ENCODE peak calls at places on chromosomes 3 and 15, in four cellular contexts. U, Z, E and T are unnamed samples.

GRCh38 chr3:10417849-10418248 is 87.5 kb downstream of the ATP2B2 start:
- DNase-seq in Z (no peak), E (no peak), U (no peak), T (no peak)

GRCh38 chr3:81382470-81382869 is 379.0 kb downstream of the GBE1 start:
- DNase-seq in E (no peak), U (no peak), Z (no peak), T (no peak)

GRCh38 chr3:114333180-114333922 is 39.5 kb downstream of the TIGIT start:
- DNase-seq in Z (no peak), U (no peak), E (no peak), T (no peak)

GRCh38 chr3:47491186-47491585 is 15.4 kb upstream of the SCAP start:
- DNase-seq in E (no peak), U (no peak), Z (peak), T (no peak)

GRCh38 chr15:52282418-52282817 is 13.2 kb downstream of the MYO5C start:
- DNase-seq in E (no peak), U (no peak), Z (no peak), T (no peak)

GRCh38 chr15:68442041-68442440 is 10.1 kb upstream of the ITGA11 start:
- DNase-seq in Z (no peak), E (no peak), U (no peak), T (no peak)

GRCh38 chr3:57943525-57944312 is 64.5 kb upstream of the FLNB start:
- DNase-seq in Z (no peak), U (no peak), E (no peak), T (no peak)

GRCh38 chr15:77497108-77497737 is 76.5 kb downstream of the HMG20A start:
- DNase-seq in U (peak), Z (peak), E (peak), T (no peak)

GRCh38 chr15:91032919-91033803 is 10.8 kb upstream of the VPS33B start:
- DNase-seq in U (peak), Z (peak), E (peak), T (peak)

GRCh38 chr3:139764936-139765335 is 87.2 kb upstream of the NMNAT3 start:
- DNase-seq in U (no peak), E (no peak), Z (no peak), T (no peak)

GRCh38 chr3:119310052-119310451 is 15.9 kb downstream of the ARHGAP31 start:
- DNase-seq in U (no peak), Z (no peak), E (peak), T (no peak)

GRCh38 chr3:159844383-159844730 is 144.3 kb upstream of the IL12A start:
- DNase-seq in U (no peak), Z (no peak), E (no peak), T (no peak)

GRCh38 chr3:63655519-63655918 is 3.0 kb downstream of the SNTN start:
- DNase-seq in E (no peak), U (no peak), Z (no peak), T (no peak)

GRCh38 chr3:117355566-117355965 is 646.0 kb downstream of the TUSC7 start:
- DNase-seq in E (no peak), Z (no peak), U (peak), T (peak)

GRCh38 chr15:90716317-90716975 is 700 bp upstream of the BLM start:
- DNase-seq in U (no peak), E (no peak), Z (no peak), T (no peak)

GRCh38 chr3:66164155-66164554 is 56.6 kb upstream of the SLC25A26 start:
- DNase-seq in U (no peak), Z (no peak), E (no peak), T (no peak)

GRCh38 chr15:40282144-40282869 is 557 bp downstream of the ANKRD63 start:
- DNase-seq in U (peak), Z (peak), E (no peak), T (peak)

GRCh38 chr15:48778338-48778730 is 32.5 kb downstream of the CEP152 start:
- DNase-seq in E (no peak), U (no peak), Z (no peak), T (no peak)

GRCh38 chr15:101781927-101782326 is 21.4 kb upstream of the OR4F6 start:
- DNase-seq in U (peak), E (no peak), Z (no peak), T (no peak)

GRCh38 chr3:131435000-131435399 is 53.4 kb downstream of the NUDT16 start:
- DNase-seq in E (no peak), Z (no peak), U (no peak), T (no peak)

GRCh38 chr15:76337739-76338554 is 1.4 kb downstream of the ISL2 start:
- DNase-seq in E (no peak), U (peak), Z (peak), T (peak)

GRCh38 chr3:123385981-123386380 is 62.9 kb downstream of the ADCY5 start:
- DNase-seq in E (peak), Z (peak), U (no peak), T (no peak)

GRCh38 chr3:78481050-78481449 is 1286.7 kb downstream of the ROBO1 start:
- DNase-seq in U (no peak), Z (no peak), E (no peak), T (no peak)

GRCh38 chr3:178707632-178708031 is 171.4 kb downstream of the KCNMB2 start:
- DNase-seq in Z (no peak), E (no peak), U (no peak), T (no peak)

GRCh38 chr3:131393868-131394267 is 12.3 kb downstream of the NUDT16 start:
- DNase-seq in U (no peak), E (no peak), Z (no peak), T (no peak)

GRCh38 chr15:70083946-70084345 is 13.8 kb downstream of the TLE3 start:
- DNase-seq in Z (no peak), E (no peak), U (no peak), T (no peak)

GRCh38 chr3:168341192-168341816 is 245.6 kb upstream of the GOLIM4 start:
- DNase-seq in Z (no peak), U (no peak), E (no peak), T (no peak)

DNA sequence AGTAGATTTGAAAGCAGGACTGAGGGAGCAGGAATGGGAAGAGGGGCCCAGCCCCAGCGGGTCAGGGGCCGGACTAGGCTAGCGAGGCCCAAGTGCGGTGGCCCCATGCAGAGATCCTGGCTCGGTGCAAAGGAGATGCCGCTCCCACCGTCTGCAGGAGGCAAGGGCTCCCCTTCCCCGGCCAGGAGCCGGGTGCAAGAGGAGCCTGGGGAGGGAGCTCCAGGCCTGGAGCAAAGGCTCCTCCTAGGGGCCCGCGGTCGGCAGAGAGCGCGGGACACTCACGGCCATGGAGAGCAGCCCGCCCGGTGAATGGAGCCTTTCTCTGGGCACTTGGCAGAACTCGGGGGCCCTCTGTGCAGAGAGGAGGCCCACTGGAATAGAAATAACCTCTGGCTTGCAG is 43.2 kb upstream of the USP3 start:
- DNase-seq in Z (no peak), U (no peak), E (no peak), T (peak)
- TF ChIP-seq CTCF in Z (no peak), U (no peak), E (no peak), T (no peak)

GRCh38 chr3:187150186-187150585 is 10.9 kb upstream of the RPL39L start:
- DNase-seq in U (no peak), Z (no peak), E (no peak), T (no peak)

GRCh38 chr3:187146389-187146788 is 7.1 kb upstream of the RPL39L start:
- DNase-seq in U (no peak), E (no peak), Z (no peak), T (no peak)

DNA sequence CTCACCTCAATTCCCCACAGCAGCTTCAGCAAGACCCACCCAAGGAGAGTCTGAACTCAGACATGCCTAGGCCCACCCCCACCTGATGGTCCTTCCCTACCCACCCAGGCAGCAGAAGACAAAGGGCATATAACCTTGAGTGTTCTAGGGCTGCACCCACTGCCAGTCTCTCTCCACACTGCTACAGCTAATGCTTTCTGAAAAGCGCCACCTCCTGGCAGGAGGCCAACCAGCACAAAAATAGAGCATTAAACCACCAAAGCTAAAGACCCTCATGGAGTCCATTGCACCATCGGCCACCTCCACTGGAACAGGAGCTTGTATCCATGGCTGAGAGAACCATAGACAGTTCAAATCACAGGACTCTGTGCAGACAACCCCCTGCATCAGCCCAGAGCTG is 11.3 kb upstream of the RPL39L start:
- DNase-seq in E (no peak), U (peak), Z (peak), T (no peak)
- TF ChIP-seq CTCF in E (no peak), U (peak), Z (peak), T (no peak)

GRCh38 chr15:99909914-99910313 is 176.7 kb upstream of the LYSMD4 start:
- DNase-seq in Z (no peak), E (no peak), U (no peak), T (no peak)
- TF ChIP-seq CTCF in Z (no peak), E (no peak), U (peak), T (peak)

DNA sequence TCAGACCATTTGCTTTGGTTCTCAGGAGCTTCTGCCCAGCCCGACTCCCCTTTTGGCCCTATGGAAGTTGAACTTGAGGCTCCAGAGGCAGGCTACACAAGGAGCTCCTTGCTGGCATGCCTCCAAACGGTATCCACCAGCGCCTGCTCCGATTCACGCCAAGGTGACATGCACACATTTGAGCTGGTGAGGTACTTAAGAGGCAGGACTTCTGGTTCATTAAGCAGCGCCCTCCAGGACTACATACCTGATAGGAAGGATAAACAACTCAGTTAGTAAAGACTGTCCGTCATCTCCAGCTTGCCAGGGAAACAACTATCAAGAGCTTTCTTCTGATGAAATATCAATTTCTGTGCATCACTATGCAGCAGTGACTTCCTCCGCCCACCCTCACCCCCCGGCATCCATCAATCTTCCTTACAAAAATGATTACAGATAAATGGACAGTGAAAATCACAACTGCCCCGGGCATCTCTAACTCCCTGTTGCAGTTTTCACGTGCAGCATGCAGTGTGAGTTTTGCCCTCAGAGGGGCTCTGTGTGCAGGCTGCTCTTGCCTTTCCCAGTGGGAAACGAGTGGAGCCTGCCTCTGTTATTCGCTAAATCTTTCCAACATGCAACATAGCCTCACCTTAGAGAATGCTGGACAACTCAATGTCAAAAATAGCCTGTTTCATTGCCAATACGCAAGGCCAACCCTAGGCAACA is 122.9 kb downstream of the ARRDC4 start:
- DNase-seq in U (no peak), Z (no peak), E (no peak), T (no peak)
- TF ChIP-seq CTCF in U (peak), Z (no peak), E (no peak), T (no peak)

GRCh38 chr3:60948488-60948887 is 302.8 kb downstream of the FHIT start:
- DNase-seq in Z (no peak), U (no peak), E (no peak), T (no peak)
- TF ChIP-seq CTCF in Z (no peak), U (peak), E (no peak), T (no peak)

DNA sequence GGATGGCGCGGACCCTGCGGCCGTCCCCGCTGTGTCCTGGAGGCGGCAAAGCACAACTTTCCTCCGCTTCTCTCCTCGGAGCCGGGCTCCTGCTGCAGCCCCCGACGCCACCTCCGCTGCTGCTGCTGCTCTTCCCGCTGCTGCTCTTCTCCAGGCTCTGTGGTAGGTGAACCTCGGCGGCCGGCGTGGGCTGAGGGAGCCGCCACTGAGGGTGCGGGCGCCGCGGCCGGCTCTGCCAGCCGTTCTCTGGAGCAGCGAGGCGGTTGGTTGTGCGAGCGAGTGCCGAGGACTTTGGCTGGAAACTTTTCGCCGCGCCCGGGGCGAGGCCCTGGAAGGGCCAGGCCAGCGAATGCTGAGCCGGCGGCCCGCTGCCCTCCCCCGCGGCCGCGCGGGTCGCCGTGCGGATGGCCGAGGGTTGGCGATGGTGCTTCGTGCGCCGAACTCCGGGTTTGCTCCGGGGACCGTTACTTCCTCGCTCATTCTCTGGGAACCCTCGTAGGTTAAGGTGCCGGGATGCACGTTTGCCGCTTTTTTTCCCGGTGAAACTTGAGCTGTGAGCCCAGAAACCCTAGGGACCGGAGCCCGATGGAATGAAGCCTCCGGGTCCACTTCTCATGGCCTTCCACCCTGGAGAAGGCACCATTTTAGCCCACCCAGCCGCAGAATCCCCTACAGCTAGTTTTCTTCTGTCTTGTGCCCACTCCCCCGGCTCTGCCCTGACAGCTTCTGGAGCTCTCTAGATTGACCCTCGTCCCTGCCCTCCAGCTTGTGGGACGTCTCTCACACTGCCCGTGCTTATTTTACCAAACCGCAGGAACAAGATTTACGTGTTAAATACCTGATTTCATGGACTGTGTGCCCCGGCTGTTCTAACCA is 638 bp downstream of the NECTIN3 start:
- DNase-seq in U (peak), Z (peak), E (peak), T (peak)
- TF ChIP-seq CTCF in U (no peak), Z (no peak), E (no peak), T (no peak)